ENCODE peak calls at places on chromosomes 2 and 18, in eight cellular contexts. One of them, this sample, is unnamed.

GRCh38 chr18:37452015-37452414 is 113.6 kb downstream of the CELF4 start:
- DNase-seq in neural progenitor cell: no peak
- DNase-seq in GM23338: no peak
- DNase-seq in OCI-LY7: no peak
- DNase-seq in HCT116: no peak
- DNase-seq in hepatocyte: no peak
- DNase-seq in PC-3: no peak
- DNase-seq in SK-N-SH: no peak
- DNase-seq in this sample: no peak

GRCh38 chr2:3483227-3483985 is 35.9 kb downstream of the ADI1 start:
- DNase-seq in neural progenitor cell: peak
- DNase-seq in GM23338: peak
- DNase-seq in OCI-LY7: no peak
- DNase-seq in HCT116: no peak
- DNase-seq in hepatocyte: no peak
- DNase-seq in PC-3: peak
- DNase-seq in SK-N-SH: no peak
- DNase-seq in this sample: no peak

GRCh38 chr2:120546077-120546864 is 189.4 kb upstream of the GLI2 start:
- DNase-seq in neural progenitor cell: peak
- DNase-seq in GM23338: no peak
- DNase-seq in OCI-LY7: no peak
- DNase-seq in HCT116: no peak
- DNase-seq in hepatocyte: peak
- DNase-seq in PC-3: no peak
- DNase-seq in SK-N-SH: no peak
- DNase-seq in this sample: no peak

GRCh38 chr2:170139276-170139967 is 38.5 kb upstream of the MYO3B start:
- DNase-seq in neural progenitor cell: no peak
- DNase-seq in GM23338: no peak
- DNase-seq in OCI-LY7: no peak
- DNase-seq in HCT116: no peak
- DNase-seq in hepatocyte: no peak
- DNase-seq in PC-3: no peak
- DNase-seq in SK-N-SH: no peak
- DNase-seq in this sample: no peak

GRCh38 chr2:1830936-1831616 is 86.8 kb upstream of the PXDN start:
- DNase-seq in neural progenitor cell: no peak
- DNase-seq in GM23338: no peak
- DNase-seq in OCI-LY7: no peak
- DNase-seq in HCT116: no peak
- DNase-seq in hepatocyte: peak
- DNase-seq in PC-3: no peak
- DNase-seq in SK-N-SH: no peak
- DNase-seq in this sample: no peak

GRCh38 chr2:168687314-168687713 is 115.1 kb upstream of the NOSTRIN start:
- DNase-seq in neural progenitor cell: peak
- DNase-seq in GM23338: peak
- DNase-seq in OCI-LY7: peak
- DNase-seq in HCT116: no peak
- DNase-seq in hepatocyte: no peak
- DNase-seq in PC-3: peak
- DNase-seq in SK-N-SH: no peak
- DNase-seq in this sample: peak

GRCh38 chr2:188512456-188512855 is 220.8 kb downstream of the GULP1 start:
- DNase-seq in neural progenitor cell: peak
- DNase-seq in GM23338: peak
- DNase-seq in OCI-LY7: peak
- DNase-seq in HCT116: no peak
- DNase-seq in hepatocyte: peak
- DNase-seq in PC-3: peak
- DNase-seq in SK-N-SH: peak
- DNase-seq in this sample: peak

GRCh38 chr2:6342273-6342920 is 523.3 kb downstream of the CMPK2 start:
- DNase-seq in neural progenitor cell: no peak
- DNase-seq in GM23338: no peak
- DNase-seq in OCI-LY7: peak
- DNase-seq in HCT116: no peak
- DNase-seq in hepatocyte: no peak
- DNase-seq in PC-3: no peak
- DNase-seq in SK-N-SH: no peak
- DNase-seq in this sample: no peak

GRCh38 chr2:104856086-104856972 is 2.4 kb downstream of the POU3F3 start:
- DNase-seq in neural progenitor cell: peak
- DNase-seq in GM23338: peak
- DNase-seq in OCI-LY7: no peak
- DNase-seq in HCT116: no peak
- DNase-seq in hepatocyte: no peak
- DNase-seq in PC-3: no peak
- DNase-seq in SK-N-SH: peak
- DNase-seq in this sample: no peak

GRCh38 chr2:65557616-65558573 is 125.5 kb upstream of the SPRED2 start:
- DNase-seq in neural progenitor cell: no peak
- DNase-seq in GM23338: peak
- DNase-seq in OCI-LY7: no peak
- DNase-seq in HCT116: no peak
- DNase-seq in hepatocyte: no peak
- DNase-seq in PC-3: no peak
- DNase-seq in SK-N-SH: no peak
- DNase-seq in this sample: no peak

GRCh38 chr2:43139501-43139900 is 86.9 kb downstream of the ZFP36L2 start:
- DNase-seq in neural progenitor cell: no peak
- DNase-seq in GM23338: no peak
- DNase-seq in OCI-LY7: no peak
- DNase-seq in HCT116: no peak
- DNase-seq in hepatocyte: peak
- DNase-seq in PC-3: no peak
- DNase-seq in SK-N-SH: no peak
- DNase-seq in this sample: no peak
- H3K4me2 ChIP-seq in neural progenitor cell: no peak
- H3K4me2 ChIP-seq in GM23338: no peak
- H3K4me2 ChIP-seq in OCI-LY7: no peak
- H3K4me2 ChIP-seq in HCT116: no peak
- H3K4me2 ChIP-seq in hepatocyte: no peak
- H3K4me2 ChIP-seq in PC-3: no peak
- H3K4me2 ChIP-seq in SK-N-SH: no peak
- H3K4me2 ChIP-seq in this sample: no peak

DNA sequence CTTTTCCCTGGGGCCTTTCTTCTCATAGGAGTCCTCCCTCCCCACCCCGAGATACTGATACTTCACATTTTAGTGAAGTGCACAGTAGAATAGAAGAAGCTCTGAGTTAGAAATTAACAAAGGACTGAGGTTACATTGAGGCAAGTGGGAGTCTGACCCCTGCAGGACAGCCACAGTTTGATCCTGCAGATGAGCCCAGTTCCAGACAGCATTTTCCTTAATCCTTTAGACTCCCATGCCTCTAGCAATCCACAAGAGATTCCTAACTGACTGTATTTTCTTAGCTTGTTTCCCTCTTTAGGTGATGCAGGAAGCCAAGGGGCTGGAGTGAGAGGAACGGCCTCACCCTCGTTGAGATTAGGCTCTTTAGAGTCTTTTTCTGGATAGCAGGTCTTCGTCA is 204.0 kb downstream of the CYRIA start:
- DNase-seq in neural progenitor cell: peak
- DNase-seq in GM23338: peak
- DNase-seq in OCI-LY7: no peak
- DNase-seq in HCT116: no peak
- DNase-seq in hepatocyte: no peak
- DNase-seq in PC-3: no peak
- DNase-seq in SK-N-SH: no peak
- DNase-seq in this sample: no peak
- TF ChIP-seq EZH2phosphoT487 in neural progenitor cell: no peak
- TF ChIP-seq EZH2phosphoT487 in GM23338: no peak
- TF ChIP-seq EZH2phosphoT487 in OCI-LY7: no peak
- TF ChIP-seq EZH2phosphoT487 in HCT116: no peak
- TF ChIP-seq EZH2phosphoT487 in hepatocyte: no peak
- TF ChIP-seq EZH2phosphoT487 in PC-3: no peak
- TF ChIP-seq EZH2phosphoT487 in SK-N-SH: no peak
- TF ChIP-seq EZH2phosphoT487 in this sample: no peak

DNA sequence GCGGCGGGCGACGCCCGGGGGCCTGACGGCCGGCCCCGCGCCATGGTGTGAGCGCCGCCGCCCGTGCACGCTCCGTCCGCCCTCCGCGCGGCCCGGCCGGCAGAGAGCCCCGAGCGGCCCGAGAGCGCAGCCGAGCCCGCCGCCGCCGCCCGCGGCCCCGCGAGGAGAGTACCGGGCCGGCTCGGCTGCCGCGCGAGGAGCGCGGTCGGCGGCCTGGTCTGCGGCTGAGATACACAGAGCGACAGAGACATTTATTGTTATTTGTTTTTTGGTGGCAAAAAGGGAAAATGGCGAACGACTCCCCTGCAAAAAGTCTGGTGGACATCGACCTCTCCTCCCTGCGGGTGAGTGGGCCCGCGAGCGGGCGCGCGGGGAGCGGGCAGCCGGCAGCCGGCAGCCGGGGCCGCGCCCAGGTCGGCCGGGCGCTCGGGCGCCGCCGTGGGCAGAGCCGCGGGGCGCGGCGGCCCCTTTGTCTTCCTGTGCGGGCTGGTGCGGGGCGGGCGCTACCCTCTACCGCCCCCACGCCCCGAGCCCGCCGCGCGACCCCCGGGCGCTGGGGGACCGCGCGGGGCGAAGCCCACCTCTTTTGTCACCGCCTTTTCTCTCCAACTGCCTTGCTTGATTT is 399 bp downstream of the MAP4K4 start:
- DNase-seq in neural progenitor cell: peak
- DNase-seq in GM23338: peak
- DNase-seq in OCI-LY7: peak
- DNase-seq in HCT116: no peak
- DNase-seq in hepatocyte: peak
- DNase-seq in PC-3: peak
- DNase-seq in SK-N-SH: peak
- DNase-seq in this sample: no peak
- TF ChIP-seq CTCF in neural progenitor cell: no peak
- TF ChIP-seq CTCF in GM23338: no peak
- TF ChIP-seq CTCF in OCI-LY7: no peak
- TF ChIP-seq CTCF in HCT116: no peak
- TF ChIP-seq CTCF in hepatocyte: peak
- TF ChIP-seq CTCF in PC-3: no peak
- TF ChIP-seq CTCF in SK-N-SH: peak
- TF ChIP-seq CTCF in this sample: no peak

GRCh38 chr18:10793730-10794370 is 268.0 kb downstream of the NAPG start:
- DNase-seq in neural progenitor cell: no peak
- DNase-seq in GM23338: no peak
- DNase-seq in OCI-LY7: no peak
- DNase-seq in HCT116: no peak
- DNase-seq in hepatocyte: no peak
- DNase-seq in PC-3: no peak
- DNase-seq in SK-N-SH: no peak
- DNase-seq in this sample: no peak
- H3K4me2 ChIP-seq in neural progenitor cell: no peak
- H3K4me2 ChIP-seq in GM23338: no peak
- H3K4me2 ChIP-seq in OCI-LY7: no peak
- H3K4me2 ChIP-seq in HCT116: no peak
- H3K4me2 ChIP-seq in hepatocyte: no peak
- H3K4me2 ChIP-seq in PC-3: no peak
- H3K4me2 ChIP-seq in SK-N-SH: no peak
- H3K4me2 ChIP-seq in this sample: no peak

GRCh38 chr2:20675701-20676352 is 8.9 kb downstream of the GDF7 start:
- DNase-seq in neural progenitor cell: peak
- DNase-seq in GM23338: peak
- DNase-seq in OCI-LY7: peak
- DNase-seq in HCT116: no peak
- DNase-seq in hepatocyte: peak
- DNase-seq in PC-3: peak
- DNase-seq in SK-N-SH: no peak
- DNase-seq in this sample: peak
- TF ChIP-seq EZH2phosphoT487 in neural progenitor cell: no peak
- TF ChIP-seq EZH2phosphoT487 in GM23338: no peak
- TF ChIP-seq EZH2phosphoT487 in OCI-LY7: no peak
- TF ChIP-seq EZH2phosphoT487 in HCT116: no peak
- TF ChIP-seq EZH2phosphoT487 in hepatocyte: no peak
- TF ChIP-seq EZH2phosphoT487 in PC-3: no peak
- TF ChIP-seq EZH2phosphoT487 in SK-N-SH: no peak
- TF ChIP-seq EZH2phosphoT487 in this sample: no peak

GRCh38 chr2:232887171-232887850 is 17.2 kb downstream of the SNORC start:
- DNase-seq in neural progenitor cell: peak
- DNase-seq in GM23338: peak
- DNase-seq in OCI-LY7: no peak
- DNase-seq in HCT116: no peak
- DNase-seq in hepatocyte: no peak
- DNase-seq in PC-3: no peak
- DNase-seq in SK-N-SH: peak
- DNase-seq in this sample: no peak
- TF ChIP-seq CTCF in neural progenitor cell: peak
- TF ChIP-seq CTCF in GM23338: peak
- TF ChIP-seq CTCF in OCI-LY7: peak
- TF ChIP-seq CTCF in HCT116: peak
- TF ChIP-seq CTCF in hepatocyte: no peak
- TF ChIP-seq CTCF in PC-3: peak
- TF ChIP-seq CTCF in SK-N-SH: no peak
- TF ChIP-seq CTCF in this sample: no peak

DNA sequence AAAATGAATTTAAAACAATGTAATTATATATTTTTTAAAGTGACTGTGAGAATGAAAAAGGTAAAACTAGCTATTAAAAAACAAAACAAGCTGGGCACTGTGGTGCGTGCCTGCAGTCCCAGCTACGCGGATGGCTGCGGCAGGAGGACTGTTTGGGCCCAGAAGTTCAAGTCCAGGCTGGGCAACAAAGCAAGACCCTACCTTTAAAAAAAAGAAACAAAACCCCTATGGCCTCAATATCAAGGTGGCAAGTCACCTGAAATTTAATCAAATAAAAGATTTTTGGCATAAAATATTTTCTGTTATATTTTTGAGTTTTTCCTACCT is 46.9 kb upstream of the STRN start:
- DNase-seq in neural progenitor cell: no peak
- DNase-seq in GM23338: no peak
- DNase-seq in OCI-LY7: no peak
- DNase-seq in HCT116: no peak
- DNase-seq in hepatocyte: no peak
- DNase-seq in PC-3: no peak
- DNase-seq in SK-N-SH: no peak
- DNase-seq in this sample: no peak
- H3K4me2 ChIP-seq in neural progenitor cell: no peak
- H3K4me2 ChIP-seq in GM23338: no peak
- H3K4me2 ChIP-seq in OCI-LY7: peak
- H3K4me2 ChIP-seq in HCT116: no peak
- H3K4me2 ChIP-seq in hepatocyte: no peak
- H3K4me2 ChIP-seq in PC-3: no peak
- H3K4me2 ChIP-seq in SK-N-SH: no peak
- H3K4me2 ChIP-seq in this sample: no peak

GRCh38 chr2:43018179-43019024 is 208.0 kb downstream of the ZFP36L2 start:
- DNase-seq in neural progenitor cell: no peak
- DNase-seq in GM23338: no peak
- DNase-seq in OCI-LY7: no peak
- DNase-seq in HCT116: no peak
- DNase-seq in hepatocyte: peak
- DNase-seq in PC-3: no peak
- DNase-seq in SK-N-SH: no peak
- DNase-seq in this sample: no peak
- TF ChIP-seq EZH2phosphoT487 in neural progenitor cell: no peak
- TF ChIP-seq EZH2phosphoT487 in GM23338: no peak
- TF ChIP-seq EZH2phosphoT487 in OCI-LY7: no peak
- TF ChIP-seq EZH2phosphoT487 in HCT116: no peak
- TF ChIP-seq EZH2phosphoT487 in hepatocyte: no peak
- TF ChIP-seq EZH2phosphoT487 in PC-3: no peak
- TF ChIP-seq EZH2phosphoT487 in SK-N-SH: no peak
- TF ChIP-seq EZH2phosphoT487 in this sample: no peak

GRCh38 chr2:231715499-231715837 is 7.1 kb downstream of the PTMA start:
- DNase-seq in neural progenitor cell: no peak
- DNase-seq in GM23338: no peak
- DNase-seq in OCI-LY7: no peak
- DNase-seq in HCT116: no peak
- DNase-seq in hepatocyte: no peak
- DNase-seq in PC-3: no peak
- DNase-seq in SK-N-SH: no peak
- DNase-seq in this sample: no peak
- TF ChIP-seq CTCF in neural progenitor cell: no peak
- TF ChIP-seq CTCF in GM23338: no peak
- TF ChIP-seq CTCF in OCI-LY7: peak
- TF ChIP-seq CTCF in HCT116: no peak
- TF ChIP-seq CTCF in hepatocyte: no peak
- TF ChIP-seq CTCF in PC-3: peak
- TF ChIP-seq CTCF in SK-N-SH: no peak
- TF ChIP-seq CTCF in this sample: no peak

GRCh38 chr18:79677840-79678239 is 1.8 kb upstream of the CTDP1 start:
- DNase-seq in neural progenitor cell: no peak
- DNase-seq in GM23338: no peak
- DNase-seq in OCI-LY7: no peak
- DNase-seq in HCT116: no peak
- DNase-seq in hepatocyte: no peak
- DNase-seq in PC-3: no peak
- DNase-seq in SK-N-SH: no peak
- DNase-seq in this sample: no peak
- H3K4me2 ChIP-seq in neural progenitor cell: peak
- H3K4me2 ChIP-seq in GM23338: peak
- H3K4me2 ChIP-seq in OCI-LY7: peak
- H3K4me2 ChIP-seq in HCT116: peak
- H3K4me2 ChIP-seq in hepatocyte: peak
- H3K4me2 ChIP-seq in PC-3: peak
- H3K4me2 ChIP-seq in SK-N-SH: peak
- H3K4me2 ChIP-seq in this sample: no peak

This sample was measured in MM.1S.